ENCODE peak calls at places on chromosomes 4 and X, in seven cellular contexts. One of them, this sample, is unnamed.

GRCh38 chr4:115370490-115370889 is 257.1 kb upstream of the NDST4 start:
- DNase-seq in tibial nerve: no peak
- DNase-seq in body of pancreas: no peak
- DNase-seq in lower lobe of right lung: no peak
- DNase-seq in lung: no peak
- DNase-seq in uterus: no peak
- DNase-seq in thyroid gland: no peak
- DNase-seq in this sample: no peak

GRCh38 chr4:125735107-125735506 is 420.4 kb downstream of the FAT4 start:
- DNase-seq in tibial nerve: no peak
- DNase-seq in body of pancreas: peak
- DNase-seq in lower lobe of right lung: no peak
- DNase-seq in lung: peak
- DNase-seq in uterus: no peak
- DNase-seq in thyroid gland: peak
- DNase-seq in this sample: peak

GRCh38 chrX:47573334-47574095 is 8.7 kb upstream of the TIMP1 start:
- DNase-seq in tibial nerve: peak
- DNase-seq in body of pancreas: no peak
- DNase-seq in lower lobe of right lung: no peak
- DNase-seq in lung: no peak
- DNase-seq in uterus: peak
- DNase-seq in thyroid gland: no peak
- DNase-seq in this sample: peak

GRCh38 chr4:76426272-76426671 is 5.3 kb upstream of the CCDC158 start:
- DNase-seq in tibial nerve: no peak
- DNase-seq in body of pancreas: peak
- DNase-seq in lower lobe of right lung: no peak
- DNase-seq in lung: no peak
- DNase-seq in uterus: no peak
- DNase-seq in thyroid gland: no peak
- DNase-seq in this sample: no peak

GRCh38 chrX:107712231-107713204 is 63.1 kb downstream of the TSC22D3 start:
- DNase-seq in tibial nerve: peak
- DNase-seq in body of pancreas: no peak
- DNase-seq in lower lobe of right lung: no peak
- DNase-seq in lung: no peak
- DNase-seq in uterus: no peak
- DNase-seq in thyroid gland: peak
- DNase-seq in this sample: peak

GRCh38 chr4:19304028-19304427 is 947.7 kb upstream of the SLIT2 start:
- DNase-seq in tibial nerve: no peak
- DNase-seq in body of pancreas: no peak
- DNase-seq in lower lobe of right lung: no peak
- DNase-seq in lung: no peak
- DNase-seq in uterus: no peak
- DNase-seq in thyroid gland: no peak
- DNase-seq in this sample: no peak

GRCh38 chr4:151420408-151420807 is 11.4 kb downstream of the FHIP1A start:
- DNase-seq in tibial nerve: no peak
- DNase-seq in body of pancreas: no peak
- DNase-seq in lower lobe of right lung: no peak
- DNase-seq in lung: no peak
- DNase-seq in uterus: no peak
- DNase-seq in thyroid gland: no peak
- DNase-seq in this sample: no peak

GRCh38 chr4:163748474-163748873 is 254.0 kb downstream of the TMA16 start:
- DNase-seq in tibial nerve: no peak
- DNase-seq in body of pancreas: no peak
- DNase-seq in lower lobe of right lung: no peak
- DNase-seq in lung: no peak
- DNase-seq in uterus: no peak
- DNase-seq in thyroid gland: no peak
- DNase-seq in this sample: peak

GRCh38 chrX:49177338-49177833 is 5.7 kb downstream of the PLP2 start:
- DNase-seq in tibial nerve: no peak
- DNase-seq in body of pancreas: no peak
- DNase-seq in lower lobe of right lung: peak
- DNase-seq in lung: no peak
- DNase-seq in uterus: no peak
- DNase-seq in thyroid gland: no peak
- DNase-seq in this sample: no peak

GRCh38 chr4:6263541-6264540 is 5.8 kb upstream of the WFS1 start:
- DNase-seq in tibial nerve: no peak
- DNase-seq in body of pancreas: peak
- DNase-seq in lower lobe of right lung: peak
- DNase-seq in lung: no peak
- DNase-seq in uterus: no peak
- DNase-seq in thyroid gland: peak
- DNase-seq in this sample: peak

GRCh38 chr4:111268769-111269414 is 646.0 kb upstream of the PITX2 start:
- DNase-seq in tibial nerve: no peak
- DNase-seq in body of pancreas: no peak
- DNase-seq in lower lobe of right lung: no peak
- DNase-seq in lung: no peak
- DNase-seq in uterus: no peak
- DNase-seq in thyroid gland: no peak
- DNase-seq in this sample: no peak

GRCh38 chrX:16114640-16115039 is 8.7 kb upstream of the GRPR start:
- DNase-seq in tibial nerve: no peak
- DNase-seq in body of pancreas: no peak
- DNase-seq in lower lobe of right lung: no peak
- DNase-seq in lung: no peak
- DNase-seq in uterus: no peak
- DNase-seq in thyroid gland: no peak
- DNase-seq in this sample: no peak

GRCh38 chr4:48970471-48970921 is 15.6 kb upstream of the CWH43 start:
- DNase-seq in tibial nerve: no peak
- DNase-seq in body of pancreas: no peak
- DNase-seq in lower lobe of right lung: no peak
- DNase-seq in lung: no peak
- DNase-seq in uterus: no peak
- DNase-seq in thyroid gland: no peak
- DNase-seq in this sample: no peak

GRCh38 chr4:147019061-147019460 is 73.4 kb upstream of the TTC29 start:
- DNase-seq in tibial nerve: peak
- DNase-seq in body of pancreas: peak
- DNase-seq in lower lobe of right lung: peak
- DNase-seq in lung: peak
- DNase-seq in uterus: peak
- DNase-seq in thyroid gland: peak
- DNase-seq in this sample: peak

GRCh38 chr4:26298198-26298950 is 22.4 kb upstream of the RBPJ start:
- DNase-seq in tibial nerve: no peak
- DNase-seq in body of pancreas: no peak
- DNase-seq in lower lobe of right lung: no peak
- DNase-seq in lung: no peak
- DNase-seq in uterus: no peak
- DNase-seq in thyroid gland: no peak
- DNase-seq in this sample: no peak

GRCh38 chr4:143586080-143586479 is 72.6 kb downstream of the SMARCA5 start:
- DNase-seq in tibial nerve: no peak
- DNase-seq in body of pancreas: no peak
- DNase-seq in lower lobe of right lung: no peak
- DNase-seq in lung: no peak
- DNase-seq in uterus: no peak
- DNase-seq in thyroid gland: no peak
- DNase-seq in this sample: no peak

GRCh38 chrX:155071694-155072215 is 447 bp downstream of the BRCC3 start:
- DNase-seq in tibial nerve: peak
- DNase-seq in body of pancreas: no peak
- DNase-seq in lower lobe of right lung: no peak
- DNase-seq in lung: peak
- DNase-seq in uterus: no peak
- DNase-seq in thyroid gland: peak
- DNase-seq in this sample: no peak

GRCh38 chr4:88989990-88990389 is 67.0 kb downstream of the FAM13A start:
- DNase-seq in tibial nerve: no peak
- DNase-seq in body of pancreas: no peak
- DNase-seq in lower lobe of right lung: no peak
- DNase-seq in lung: no peak
- DNase-seq in uterus: no peak
- DNase-seq in thyroid gland: no peak
- DNase-seq in this sample: no peak

GRCh38 chr4:8681391-8681790 is 88.8 kb downstream of the CPZ start:
- DNase-seq in tibial nerve: no peak
- DNase-seq in body of pancreas: no peak
- DNase-seq in lower lobe of right lung: no peak
- DNase-seq in lung: no peak
- DNase-seq in uterus: no peak
- DNase-seq in thyroid gland: no peak
- DNase-seq in this sample: no peak

GRCh38 chrX:37330642-37331041 is 18.5 kb upstream of the PRRG1 start:
- DNase-seq in tibial nerve: no peak
- DNase-seq in body of pancreas: no peak
- DNase-seq in lower lobe of right lung: no peak
- DNase-seq in lung: no peak
- DNase-seq in uterus: no peak
- DNase-seq in thyroid gland: no peak
- DNase-seq in this sample: no peak

GRCh38 chrX:30504309-30504708 is 73.3 kb downstream of the TASL start:
- DNase-seq in tibial nerve: no peak
- DNase-seq in body of pancreas: no peak
- DNase-seq in lower lobe of right lung: no peak
- DNase-seq in lung: no peak
- DNase-seq in uterus: no peak
- DNase-seq in thyroid gland: no peak
- DNase-seq in this sample: peak

GRCh38 chrX:41870719-41871151 is 52.6 kb downstream of the CASK start:
- DNase-seq in tibial nerve: no peak
- DNase-seq in body of pancreas: peak
- DNase-seq in lower lobe of right lung: peak
- DNase-seq in lung: peak
- DNase-seq in uterus: no peak
- DNase-seq in thyroid gland: peak
- DNase-seq in this sample: peak

DNA sequence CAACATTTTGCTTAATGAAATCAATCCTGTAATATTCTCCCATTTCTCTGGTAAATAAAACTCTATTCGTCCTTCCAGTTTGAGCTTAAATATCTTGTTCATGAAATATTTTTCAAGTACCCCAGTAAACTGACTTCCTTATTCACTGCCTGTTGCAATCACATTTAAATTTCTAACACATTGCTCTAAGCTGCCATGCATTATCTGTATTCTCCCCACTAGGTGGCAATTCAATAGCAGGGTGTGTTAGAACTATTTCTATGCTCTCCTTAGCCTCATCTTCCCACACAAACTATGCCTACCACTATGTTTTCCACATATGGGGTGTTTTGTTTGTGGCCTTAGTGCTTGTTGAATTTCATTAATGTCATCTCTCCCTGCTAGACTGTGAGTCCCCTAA is 377.1 kb upstream of the HS3ST1 start:
- DNase-seq in tibial nerve: no peak
- DNase-seq in body of pancreas: no peak
- DNase-seq in lower lobe of right lung: no peak
- DNase-seq in lung: no peak
- DNase-seq in uterus: no peak
- DNase-seq in thyroid gland: no peak
- DNase-seq in this sample: peak
- TF ChIP-seq CTCF in tibial nerve: peak
- TF ChIP-seq CTCF in body of pancreas: peak
- TF ChIP-seq CTCF in lower lobe of right lung: peak
- TF ChIP-seq CTCF in lung: peak
- TF ChIP-seq CTCF in uterus: peak
- TF ChIP-seq CTCF in thyroid gland: peak
- TF ChIP-seq CTCF in this sample: peak

DNA sequence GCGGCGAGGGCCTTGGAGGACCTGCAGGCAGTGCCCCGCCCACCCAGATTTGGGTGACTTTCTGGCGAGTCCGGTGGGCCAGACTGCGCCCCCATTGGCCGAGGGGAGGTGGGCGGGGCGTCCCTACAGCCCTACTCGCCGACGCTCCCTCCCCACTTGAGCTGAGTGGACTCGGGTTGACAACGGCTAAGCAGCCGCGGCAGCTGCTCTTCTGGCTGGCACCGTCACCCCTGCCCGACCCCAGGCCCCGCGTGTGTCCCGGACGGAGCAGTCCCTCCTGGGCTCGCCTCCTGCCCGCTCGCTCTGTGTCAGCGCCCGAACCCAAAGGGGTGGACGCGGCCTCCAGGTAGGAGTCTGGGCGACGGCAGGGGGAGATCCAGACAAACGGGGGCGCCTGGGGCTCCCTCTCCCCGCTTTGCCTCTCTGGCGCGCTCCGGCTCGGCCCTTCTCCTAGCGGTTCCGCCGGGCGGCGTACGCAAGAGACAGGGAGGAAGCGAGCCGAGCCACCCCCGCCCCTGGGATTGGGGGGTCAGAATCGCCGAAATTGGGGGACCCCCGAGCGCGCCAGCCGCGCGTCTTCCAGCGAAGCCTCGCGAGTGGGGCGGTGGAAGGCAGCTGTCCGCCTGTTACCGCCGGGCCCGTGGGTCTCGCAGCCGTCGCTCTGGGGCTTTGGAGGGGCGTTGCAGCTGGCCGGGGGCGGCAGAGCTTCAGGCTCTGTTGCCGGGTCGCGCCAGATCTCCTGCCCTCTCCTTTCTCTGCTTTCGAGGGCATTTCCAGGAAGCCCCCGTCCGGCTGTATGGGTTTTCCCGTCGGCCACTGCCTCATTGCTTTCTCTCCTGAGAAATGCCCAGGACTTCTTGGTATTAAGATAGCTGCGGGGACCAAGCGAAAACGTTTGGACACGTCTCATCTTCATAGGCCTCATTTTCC is 46.3 kb downstream of the STARD8 start:
- DNase-seq in tibial nerve: peak
- DNase-seq in body of pancreas: peak
- DNase-seq in lower lobe of right lung: peak
- DNase-seq in lung: peak
- DNase-seq in uterus: peak
- DNase-seq in thyroid gland: peak
- DNase-seq in this sample: peak
- H3K27ac ChIP-seq in tibial nerve: no peak
- H3K27ac ChIP-seq in body of pancreas: peak
- H3K27ac ChIP-seq in lower lobe of right lung: peak
- H3K27ac ChIP-seq in lung: peak
- H3K27ac ChIP-seq in uterus: peak
- H3K27ac ChIP-seq in thyroid gland: peak
- H3K27ac ChIP-seq in this sample: no peak

DNA sequence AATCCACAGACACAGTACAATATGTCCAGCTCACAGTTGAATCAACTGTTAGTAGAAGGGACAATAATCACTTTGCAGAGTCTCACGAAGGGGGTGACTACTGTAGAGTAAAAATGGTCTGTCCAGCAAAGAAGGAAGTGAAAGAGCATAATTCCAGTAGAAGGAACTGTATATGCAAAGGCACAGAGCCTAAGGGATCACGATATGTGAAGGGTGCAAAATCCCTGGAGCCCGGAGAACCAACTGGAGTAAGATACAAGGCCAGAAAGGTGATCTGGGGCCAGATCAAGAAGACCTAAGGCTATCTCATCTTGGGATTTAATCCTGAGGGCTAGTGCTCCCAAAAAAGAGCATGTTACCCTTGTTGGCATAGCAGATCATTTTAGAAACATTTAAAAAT is 192.7 kb upstream of the LDB2 start:
- DNase-seq in tibial nerve: no peak
- DNase-seq in body of pancreas: no peak
- DNase-seq in lower lobe of right lung: no peak
- DNase-seq in lung: no peak
- DNase-seq in uterus: no peak
- DNase-seq in thyroid gland: no peak
- DNase-seq in this sample: no peak
- TF ChIP-seq CTCF in tibial nerve: no peak
- TF ChIP-seq CTCF in body of pancreas: no peak
- TF ChIP-seq CTCF in lower lobe of right lung: no peak
- TF ChIP-seq CTCF in lung: no peak
- TF ChIP-seq CTCF in uterus: no peak
- TF ChIP-seq CTCF in thyroid gland: no peak
- TF ChIP-seq CTCF in this sample: no peak

GRCh38 chr4:16377887-16378286 is 151.6 kb upstream of the TAPT1 start:
- DNase-seq in tibial nerve: no peak
- DNase-seq in body of pancreas: no peak
- DNase-seq in lower lobe of right lung: no peak
- DNase-seq in lung: no peak
- DNase-seq in uterus: no peak
- DNase-seq in thyroid gland: no peak
- DNase-seq in this sample: no peak
- H3K27ac ChIP-seq in tibial nerve: no peak
- H3K27ac ChIP-seq in body of pancreas: no peak
- H3K27ac ChIP-seq in lower lobe of right lung: no peak
- H3K27ac ChIP-seq in lung: no peak
- H3K27ac ChIP-seq in uterus: no peak
- H3K27ac ChIP-seq in thyroid gland: no peak
- H3K27ac ChIP-seq in this sample: no peak

This sample was measured in hepatocyte.